ENCODE peak calls at places on chromosome 15, in seven cellular contexts. One of them, this sample, is unnamed.

GRCh38 chr15:47399100-47399499 is 318.2 kb upstream of the SEMA6D start:
- DNase-seq in AG20443: no peak
- DNase-seq in pancreas: no peak
- DNase-seq in activated CD4-positive, alpha-beta T cell treated with anti-CD3 and anti-CD28 coated beads, Interleukin-2, amount 10 ng/mL, durations not matched to agents 7 days and 5 days: no peak
- DNase-seq in posterior cingulate gyrus: no peak
- DNase-seq in NCI-H1930: no peak
- DNase-seq in Calu3: no peak
- DNase-seq in this sample: no peak

GRCh38 chr15:85587707-85588441 is 206.9 kb downstream of the KLHL25 start:
- DNase-seq in NCI-H1930: no peak
- DNase-seq in Calu3: peak
- DNase-seq in posterior cingulate gyrus: no peak
- DNase-seq in activated CD4-positive, alpha-beta T cell treated with anti-CD3 and anti-CD28 coated beads, Interleukin-2, amount 10 ng/mL, durations not matched to agents 7 days and 5 days: no peak
- DNase-seq in AG20443: peak
- DNase-seq in pancreas: no peak
- DNase-seq in this sample: no peak

GRCh38 chr15:42820811-42821210 is 83.9 kb upstream of the CDAN1 start:
- DNase-seq in NCI-H1930: no peak
- DNase-seq in Calu3: no peak
- DNase-seq in activated CD4-positive, alpha-beta T cell treated with anti-CD3 and anti-CD28 coated beads, Interleukin-2, amount 10 ng/mL, durations not matched to agents 7 days and 5 days: no peak
- DNase-seq in pancreas: no peak
- DNase-seq in posterior cingulate gyrus: no peak
- DNase-seq in AG20443: no peak
- DNase-seq in this sample: no peak

GRCh38 chr15:49038382-49038781 is 7.9 kb downstream of the SECISBP2L start:
- DNase-seq in pancreas: no peak
- DNase-seq in NCI-H1930: no peak
- DNase-seq in AG20443: no peak
- DNase-seq in posterior cingulate gyrus: no peak
- DNase-seq in activated CD4-positive, alpha-beta T cell treated with anti-CD3 and anti-CD28 coated beads, Interleukin-2, amount 10 ng/mL, durations not matched to agents 7 days and 5 days: no peak
- DNase-seq in Calu3: no peak
- DNase-seq in this sample: no peak

GRCh38 chr15:95171551-95171950 is 940.2 kb downstream of the MCTP2 start:
- DNase-seq in NCI-H1930: no peak
- DNase-seq in AG20443: no peak
- DNase-seq in Calu3: no peak
- DNase-seq in pancreas: no peak
- DNase-seq in activated CD4-positive, alpha-beta T cell treated with anti-CD3 and anti-CD28 coated beads, Interleukin-2, amount 10 ng/mL, durations not matched to agents 7 days and 5 days: no peak
- DNase-seq in posterior cingulate gyrus: no peak
- DNase-seq in this sample: no peak

GRCh38 chr15:78808550-78808949 is 2.7 kb downstream of the ADAMTS7 start:
- DNase-seq in posterior cingulate gyrus: peak
- DNase-seq in pancreas: no peak
- DNase-seq in NCI-H1930: no peak
- DNase-seq in AG20443: peak
- DNase-seq in activated CD4-positive, alpha-beta T cell treated with anti-CD3 and anti-CD28 coated beads, Interleukin-2, amount 10 ng/mL, durations not matched to agents 7 days and 5 days: peak
- DNase-seq in Calu3: peak
- DNase-seq in this sample: no peak

GRCh38 chr15:52292780-52293392 is 2.7 kb downstream of the MYO5C start:
- DNase-seq in Calu3: no peak
- DNase-seq in AG20443: no peak
- DNase-seq in pancreas: no peak
- DNase-seq in posterior cingulate gyrus: no peak
- DNase-seq in activated CD4-positive, alpha-beta T cell treated with anti-CD3 and anti-CD28 coated beads, Interleukin-2, amount 10 ng/mL, durations not matched to agents 7 days and 5 days: no peak
- DNase-seq in NCI-H1930: no peak
- DNase-seq in this sample: no peak

GRCh38 chr15:62991698-62992097 is 50.8 kb upstream of the TPM1 start:
- DNase-seq in NCI-H1930: no peak
- DNase-seq in Calu3: no peak
- DNase-seq in pancreas: no peak
- DNase-seq in posterior cingulate gyrus: no peak
- DNase-seq in AG20443: no peak
- DNase-seq in activated CD4-positive, alpha-beta T cell treated with anti-CD3 and anti-CD28 coated beads, Interleukin-2, amount 10 ng/mL, durations not matched to agents 7 days and 5 days: no peak
- DNase-seq in this sample: no peak

GRCh38 chr15:49387471-49387870 is 35.6 kb upstream of the FGF7 start:
- DNase-seq in NCI-H1930: no peak
- DNase-seq in pancreas: no peak
- DNase-seq in Calu3: no peak
- DNase-seq in activated CD4-positive, alpha-beta T cell treated with anti-CD3 and anti-CD28 coated beads, Interleukin-2, amount 10 ng/mL, durations not matched to agents 7 days and 5 days: no peak
- DNase-seq in AG20443: no peak
- DNase-seq in posterior cingulate gyrus: no peak
- DNase-seq in this sample: no peak

GRCh38 chr15:62165029-62165792 is at the start of gene C2CD4B:
- DNase-seq in NCI-H1930: no peak
- DNase-seq in AG20443: no peak
- DNase-seq in posterior cingulate gyrus: peak
- DNase-seq in activated CD4-positive, alpha-beta T cell treated with anti-CD3 and anti-CD28 coated beads, Interleukin-2, amount 10 ng/mL, durations not matched to agents 7 days and 5 days: no peak
- DNase-seq in pancreas: peak
- DNase-seq in Calu3: peak
- DNase-seq in this sample: no peak

GRCh38 chr15:32677238-32677750 is 35.8 kb downstream of the SCG5 start:
- DNase-seq in NCI-H1930: no peak
- DNase-seq in posterior cingulate gyrus: no peak
- DNase-seq in Calu3: no peak
- DNase-seq in activated CD4-positive, alpha-beta T cell treated with anti-CD3 and anti-CD28 coated beads, Interleukin-2, amount 10 ng/mL, durations not matched to agents 7 days and 5 days: no peak
- DNase-seq in AG20443: no peak
- DNase-seq in pancreas: no peak
- DNase-seq in this sample: no peak

GRCh38 chr15:71093089-71094024 is 21.9 kb upstream of the THSD4 start:
- DNase-seq in NCI-H1930: no peak
- DNase-seq in posterior cingulate gyrus: no peak
- DNase-seq in activated CD4-positive, alpha-beta T cell treated with anti-CD3 and anti-CD28 coated beads, Interleukin-2, amount 10 ng/mL, durations not matched to agents 7 days and 5 days: no peak
- DNase-seq in pancreas: no peak
- DNase-seq in AG20443: peak
- DNase-seq in Calu3: peak
- DNase-seq in this sample: no peak

GRCh38 chr15:36831915-36832310 is 252.5 kb downstream of the CDIN1 start:
- DNase-seq in pancreas: no peak
- DNase-seq in AG20443: no peak
- DNase-seq in Calu3: peak
- DNase-seq in NCI-H1930: no peak
- DNase-seq in activated CD4-positive, alpha-beta T cell treated with anti-CD3 and anti-CD28 coated beads, Interleukin-2, amount 10 ng/mL, durations not matched to agents 7 days and 5 days: no peak
- DNase-seq in posterior cingulate gyrus: no peak
- DNase-seq in this sample: no peak

GRCh38 chr15:88649286-88649733 is 10.5 kb downstream of the ISG20 start:
- DNase-seq in NCI-H1930: no peak
- DNase-seq in AG20443: peak
- DNase-seq in activated CD4-positive, alpha-beta T cell treated with anti-CD3 and anti-CD28 coated beads, Interleukin-2, amount 10 ng/mL, durations not matched to agents 7 days and 5 days: peak
- DNase-seq in pancreas: no peak
- DNase-seq in posterior cingulate gyrus: peak
- DNase-seq in Calu3: peak
- DNase-seq in this sample: peak

GRCh38 chr15:81327526-81327925 is 3.6 kb upstream of the STARD5 start:
- DNase-seq in Calu3: no peak
- DNase-seq in pancreas: no peak
- DNase-seq in NCI-H1930: no peak
- DNase-seq in activated CD4-positive, alpha-beta T cell treated with anti-CD3 and anti-CD28 coated beads, Interleukin-2, amount 10 ng/mL, durations not matched to agents 7 days and 5 days: no peak
- DNase-seq in AG20443: peak
- DNase-seq in posterior cingulate gyrus: no peak
- DNase-seq in this sample: no peak

GRCh38 chr15:57541805-57542504 is 49.7 kb upstream of the MYZAP start:
- DNase-seq in AG20443: peak
- DNase-seq in activated CD4-positive, alpha-beta T cell treated with anti-CD3 and anti-CD28 coated beads, Interleukin-2, amount 10 ng/mL, durations not matched to agents 7 days and 5 days: peak
- DNase-seq in Calu3: peak
- DNase-seq in posterior cingulate gyrus: peak
- DNase-seq in NCI-H1930: no peak
- DNase-seq in pancreas: no peak
- DNase-seq in this sample: peak

GRCh38 chr15:36614016-36614415 is 34.6 kb downstream of the CDIN1 start:
- DNase-seq in activated CD4-positive, alpha-beta T cell treated with anti-CD3 and anti-CD28 coated beads, Interleukin-2, amount 10 ng/mL, durations not matched to agents 7 days and 5 days: no peak
- DNase-seq in posterior cingulate gyrus: no peak
- DNase-seq in Calu3: no peak
- DNase-seq in NCI-H1930: no peak
- DNase-seq in pancreas: no peak
- DNase-seq in AG20443: no peak
- DNase-seq in this sample: no peak